ENCODE peak calls at places on chromosomes 7 and 10, in ten cellular contexts. Q is NT2/D1, J is upper lobe of right lung, E is EL, I is GM04503, B is endothelial cell, G is LoVo, O is GM12891, P is head of caudate nucleus, Y is amygdala. D is an unnamed sample.

GRCh38 chr7:126403040-126403439 is 849.7 kb downstream of the GRM8 start:
- DNase-seq in Q (no peak), J (no peak), E (no peak), I (no peak), B (no peak), G (no peak), O (no peak), P (no peak), Y (no peak), D (no peak)

GRCh38 chr7:99094369-99094768 is 49.5 kb downstream of the SMURF1 start:
- DNase-seq in Q (no peak), J (no peak), E (no peak), I (no peak), B (no peak), G (no peak), O (no peak), P (no peak), Y (no peak), D (no peak)

GRCh38 chr10:63767512-63767911 is 246.3 kb downstream of the REEP3 start:
- DNase-seq in Q (no peak), J (no peak), E (peak), I (no peak), B (no peak), G (no peak), O (no peak), P (no peak), Y (no peak), D (no peak)

GRCh38 chr10:78578929-78579328 is 489.8 kb upstream of the ZMIZ1 start:
- DNase-seq in Q (no peak), J (peak), E (no peak), I (no peak), B (no peak), G (no peak), O (peak), P (no peak), Y (no peak), D (no peak)

GRCh38 chr10:3143366-3143765 is 29.2 kb downstream of the PITRM1 start:
- DNase-seq in Q (no peak), J (no peak), E (no peak), I (no peak), B (no peak), G (no peak), O (no peak), P (no peak), Y (no peak), D (no peak)

GRCh38 chr10:121158988-121159579 is 307.9 kb downstream of the WDR11 start:
- DNase-seq in Q (no peak), J (no peak), E (no peak), I (no peak), B (no peak), G (peak), O (no peak), P (no peak), Y (no peak), D (no peak)

GRCh38 chr7:129343099-129343700 is 91.0 kb upstream of the STRIP2 start:
- DNase-seq in Q (no peak), J (no peak), E (peak), I (no peak), B (no peak), G (peak), O (no peak), P (no peak), Y (no peak), D (peak)

GRCh38 chr10:44820094-44820493 is 91.0 kb upstream of the TMEM72 start:
- DNase-seq in Q (no peak), J (no peak), E (no peak), I (no peak), B (no peak), G (no peak), O (no peak), P (no peak), Y (no peak), D (no peak)

GRCh38 chr10:30751678-30752331 is 122.3 kb upstream of the LYZL2 start:
- DNase-seq in Q (no peak), J (peak), E (peak), I (no peak), B (peak), G (peak), O (peak), P (peak), Y (peak), D (no peak)

GRCh38 chr10:63520463-63521388 is 475 bp upstream of the REEP3 start:
- DNase-seq in Q (peak), J (peak), E (peak), I (peak), B (peak), G (peak), O (peak), P (no peak), Y (peak), D (peak)

GRCh38 chr10:18185621-18186020 is 45.4 kb downstream of the CACNB2 start:
- DNase-seq in Q (no peak), J (no peak), E (no peak), I (no peak), B (no peak), G (no peak), O (no peak), P (no peak), Y (no peak), D (no peak)

GRCh38 chr7:150845471-150845870 is 6.8 kb upstream of the AOC1 start:
- DNase-seq in Q (no peak), J (no peak), E (no peak), I (no peak), B (no peak), G (no peak), O (no peak), P (no peak), Y (peak), D (no peak)

GRCh38 chr10:119365773-119366640 is 158.6 kb downstream of the GRK5 start:
- DNase-seq in Q (no peak), J (no peak), E (no peak), I (no peak), B (no peak), G (no peak), O (no peak), P (no peak), Y (no peak), D (peak)